ENCODE peak calls at places on chromosomes 7 and 10, in six cellular contexts. A is RWPE1, P is endothelial cell, K is choroid plexus epithelial cell, E is pancreas, M is brain microvascular endothelial cell. T is an unnamed sample.

GRCh38 chr10:76984559-76985443 is 652.8 kb downstream of the KCNMA1 start:
- DNase-seq in M (peak), E (peak), K (peak), P (peak), A (peak), T (peak)

GRCh38 chr10:119246862-119247549 is 39.6 kb downstream of the GRK5 start:
- DNase-seq in K (peak), M (peak), E (no peak), A (no peak), P (no peak), T (peak)

GRCh38 chr7:73978681-73979563 is 49.1 kb upstream of the ELN start:
- DNase-seq in E (peak), M (peak), P (peak), K (peak), A (peak), T (no peak)

GRCh38 chr10:31644931-31645633 is 283.5 kb downstream of the ARHGAP12 start:
- DNase-seq in A (no peak), K (no peak), P (no peak), M (no peak), E (no peak), T (no peak)

GRCh38 chr10:102450374-102451104 is 804 bp downstream of the C10orf95 start:
- DNase-seq in K (peak), A (peak), M (peak), E (peak), P (peak), T (no peak)

GRCh38 chr7:1193593-1194424 is 33.8 kb upstream of the ZFAND2A start:
- DNase-seq in K (peak), P (peak), E (no peak), M (no peak), A (peak), T (no peak)

GRCh38 chr10:26540601-26541000 is 102.5 kb downstream of the APBB1IP start:
- DNase-seq in M (no peak), A (no peak), K (no peak), E (no peak), P (no peak), T (no peak)

GRCh38 chr7:53426145-53426750 is 390.8 kb downstream of the POM121L12 start:
- DNase-seq in E (no peak), M (no peak), K (no peak), P (no peak), A (no peak), T (no peak)

GRCh38 chr7:36286241-36286640 is 103.4 kb upstream of the ANLN start:
- DNase-seq in P (no peak), K (no peak), A (no peak), E (no peak), M (no peak), T (no peak)

GRCh38 chr10:17747883-17748550 is 4.0 kb upstream of the TMEM236 start:
- DNase-seq in E (no peak), M (no peak), P (no peak), A (no peak), K (peak), T (no peak)

GRCh38 chr10:92064506-92064905 is 140.9 kb downstream of the BTAF1 start:
- DNase-seq in A (no peak), K (no peak), P (no peak), M (peak), E (no peak), T (no peak)

GRCh38 chr10:102669206-102670064 is 25.2 kb downstream of the TRIM8 start:
- DNase-seq in A (peak), E (peak), M (no peak), K (no peak), P (no peak), T (no peak)

GRCh38 chr7:116334555-116334954 is 124.2 kb downstream of the TES start:
- DNase-seq in A (no peak), K (no peak), M (no peak), E (no peak), P (no peak), T (no peak)

GRCh38 chr10:132886211-132887099 is 55.9 kb downstream of the CFAP46 start:
- DNase-seq in K (peak), A (no peak), E (no peak), M (no peak), P (no peak), T (no peak)

GRCh38 chr10:47364366-47364765 is 16.2 kb downstream of the RBP3 start:
- DNase-seq in M (no peak), K (no peak), E (no peak), P (no peak), A (no peak), T (no peak)

GRCh38 chr10:93352638-93353383 is 129.3 kb downstream of the MYOF start:
- DNase-seq in K (peak), E (no peak), P (no peak), M (peak), A (peak), T (peak)

GRCh38 chr7:41987-42386 is 150.4 kb upstream of the FAM20C start:
- DNase-seq in E (no peak), P (no peak), K (no peak), M (no peak), A (no peak), T (no peak)

GRCh38 chr7:6165075-6165474 is 107.3 kb downstream of the CYTH3 start:
- DNase-seq in K (no peak), P (no peak), A (no peak), E (no peak), M (no peak), T (no peak)

GRCh38 chr7:41817386-41817785 is 114.5 kb upstream of the INHBA start:
- DNase-seq in P (no peak), E (no peak), M (peak), K (peak), A (peak), T (peak)

GRCh38 chr7:14021069-14021468 is 31.6 kb upstream of the ETV1 start:
- DNase-seq in M (peak), K (peak), P (no peak), E (no peak), A (peak), T (peak)

GRCh38 chr7:111954474-111955311 is 251.5 kb downstream of the DOCK4 start:
- DNase-seq in P (no peak), A (no peak), M (no peak), K (no peak), E (peak), T (no peak)

GRCh38 chr10:60419249-60419648 is 29.6 kb upstream of the ANK3 start:
- DNase-seq in K (no peak), M (no peak), E (no peak), P (no peak), A (no peak), T (no peak)

GRCh38 chr10:118832242-118832651 is 77.5 kb upstream of the CACUL1 start:
- DNase-seq in E (peak), P (no peak), M (no peak), A (no peak), K (peak), T (no peak)

GRCh38 chr7:100099452-100099851 is 1.7 kb downstream of the MCM7 start:
- DNase-seq in M (no peak), K (no peak), E (no peak), A (no peak), P (no peak), T (no peak)

GRCh38 chr7:64849250-64849923 is 53.7 kb upstream of the ZNF273 start:
- DNase-seq in K (no peak), P (no peak), M (no peak), E (no peak), A (peak), T (no peak)

GRCh38 chr10:5764422-5765297 is 48.6 kb downstream of the GDI2 start:
- DNase-seq in K (no peak), P (no peak), E (no peak), A (no peak), M (no peak), T (no peak)
- TF ChIP-seq CTCF in K (no peak), P (no peak), E (no peak), A (no peak), M (no peak), T (no peak)

GRCh38 chr10:125038637-125039036 is 96.7 kb downstream of the ZRANB1 start:
- DNase-seq in A (no peak), P (no peak), E (peak), M (no peak), K (no peak), T (no peak)
- TF ChIP-seq CTCF in A (no peak), P (no peak), E (no peak), M (peak), K (peak), T (no peak)

GRCh38 chr7:82039621-82040020 is 269.8 kb upstream of the HGF start:
- DNase-seq in M (no peak), K (no peak), A (no peak), P (no peak), E (no peak), T (no peak)

GRCh38 chr7:82049442-82049841 is 279.6 kb upstream of the HGF start:
- DNase-seq in M (peak), E (no peak), A (no peak), P (no peak), K (peak), T (no peak)

GRCh38 chr7:82050134-82050533 is 280.3 kb upstream of the HGF start:
- DNase-seq in P (no peak), A (peak), E (no peak), K (peak), M (peak), T (peak)

GRCh38 chr7:82044497-82045080 is 274.7 kb upstream of the HGF start:
- DNase-seq in P (peak), E (no peak), M (peak), K (peak), A (peak), T (peak)
- TF ChIP-seq CTCF in P (peak), E (peak), M (peak), K (peak), A (peak), T (peak)

DNA sequence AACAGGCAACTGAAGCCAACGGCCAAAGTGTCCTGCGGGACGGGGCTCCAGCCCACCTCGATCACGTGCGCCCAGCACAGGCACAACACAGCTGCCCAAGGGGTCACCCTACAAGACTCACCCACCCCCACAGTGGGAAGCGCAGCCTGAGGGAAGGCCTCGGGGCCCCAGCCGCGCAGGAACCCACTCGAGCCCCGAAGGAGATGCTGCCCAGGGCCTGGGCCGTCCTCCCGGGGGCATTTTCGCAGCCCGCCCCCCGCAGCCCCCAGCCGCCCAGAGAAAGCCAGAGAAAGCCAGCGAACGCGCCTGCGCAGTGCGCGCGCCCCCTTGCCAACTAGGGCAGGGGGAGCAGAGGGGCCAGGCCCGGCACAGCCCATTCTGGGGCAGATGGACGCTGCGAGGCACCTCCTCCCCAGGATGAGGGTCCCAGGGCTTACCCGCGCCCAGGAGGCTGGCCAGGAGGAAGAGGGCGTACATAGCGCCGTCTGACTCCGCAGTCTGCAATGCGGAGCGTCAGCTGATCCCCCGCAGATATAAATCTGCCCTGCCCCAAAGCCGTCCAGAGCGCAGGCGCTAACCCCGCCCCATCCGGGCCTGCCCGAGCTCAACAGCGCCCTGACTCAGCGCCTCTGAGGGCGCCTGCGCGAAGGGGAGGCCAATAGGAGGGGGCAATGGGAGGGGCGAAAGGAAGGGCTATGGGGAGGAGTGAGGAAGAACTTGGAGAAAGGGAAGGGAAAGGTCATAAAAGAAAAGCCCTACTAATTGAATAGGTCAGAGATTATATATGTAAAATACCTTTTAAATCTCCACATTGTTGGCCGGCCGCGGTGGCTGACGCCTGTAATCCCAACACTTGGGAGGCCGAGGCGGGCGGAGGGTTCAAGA is at the start of gene PSAP:
- DNase-seq in A (peak), P (peak), M (peak), E (peak), K (peak), T (peak)
- TF ChIP-seq CTCF in A (no peak), P (no peak), M (no peak), E (no peak), K (no peak), T (no peak)

DNA sequence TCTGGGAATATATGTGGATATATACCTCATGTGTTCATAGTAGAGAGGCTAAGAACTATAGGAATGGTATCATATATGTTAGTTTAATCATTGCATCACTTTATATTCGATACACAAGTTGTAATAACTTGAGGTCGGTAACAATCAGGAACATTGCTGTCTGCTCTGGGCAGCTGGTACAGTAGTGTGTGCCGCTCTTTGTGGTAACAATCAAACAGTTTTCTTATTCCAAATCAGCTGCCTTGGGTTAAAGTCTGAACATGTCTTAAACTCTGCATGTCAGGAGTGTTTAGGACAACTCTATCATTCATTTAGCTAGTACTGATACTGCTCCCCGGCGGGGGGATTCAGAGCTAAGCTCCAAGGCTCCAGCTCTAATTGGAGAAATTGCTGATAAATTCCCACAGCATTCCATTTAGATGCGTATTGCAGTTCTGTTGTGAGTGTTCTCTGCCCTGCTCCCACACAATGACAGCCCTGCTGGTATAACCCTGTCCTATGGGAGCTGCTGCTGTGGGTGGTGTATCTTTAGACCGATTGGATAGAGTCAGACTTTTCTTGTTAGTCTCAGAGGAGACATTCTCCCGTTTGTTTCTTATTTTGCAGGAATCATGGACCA is 707.5 kb upstream of the FZD8 start:
- DNase-seq in E (no peak), M (peak), A (no peak), P (no peak), K (peak), T (peak)
- TF ChIP-seq CTCF in E (no peak), M (peak), A (no peak), P (no peak), K (peak), T (no peak)

GRCh38 chr7:135664046-135664589 is 1.8 kb downstream of the STMP1 start:
- DNase-seq in A (no peak), M (no peak), E (no peak), K (no peak), P (no peak), T (no peak)

GRCh38 chr7:135662123-135662372 is 266 bp upstream of the STMP1 start:
- DNase-seq in K (no peak), P (no peak), A (no peak), E (no peak), M (no peak), T (no peak)

GRCh38 chr7:135661311-135662122 is 797 bp upstream of the STMP1 start:
- DNase-seq in K (no peak), M (no peak), A (peak), E (peak), P (no peak), T (no peak)

GRCh38 chr7:135665072-135665471 is 2.8 kb downstream of the STMP1 start:
- DNase-seq in A (no peak), P (no peak), K (no peak), E (no peak), M (no peak), T (no peak)

DNA sequence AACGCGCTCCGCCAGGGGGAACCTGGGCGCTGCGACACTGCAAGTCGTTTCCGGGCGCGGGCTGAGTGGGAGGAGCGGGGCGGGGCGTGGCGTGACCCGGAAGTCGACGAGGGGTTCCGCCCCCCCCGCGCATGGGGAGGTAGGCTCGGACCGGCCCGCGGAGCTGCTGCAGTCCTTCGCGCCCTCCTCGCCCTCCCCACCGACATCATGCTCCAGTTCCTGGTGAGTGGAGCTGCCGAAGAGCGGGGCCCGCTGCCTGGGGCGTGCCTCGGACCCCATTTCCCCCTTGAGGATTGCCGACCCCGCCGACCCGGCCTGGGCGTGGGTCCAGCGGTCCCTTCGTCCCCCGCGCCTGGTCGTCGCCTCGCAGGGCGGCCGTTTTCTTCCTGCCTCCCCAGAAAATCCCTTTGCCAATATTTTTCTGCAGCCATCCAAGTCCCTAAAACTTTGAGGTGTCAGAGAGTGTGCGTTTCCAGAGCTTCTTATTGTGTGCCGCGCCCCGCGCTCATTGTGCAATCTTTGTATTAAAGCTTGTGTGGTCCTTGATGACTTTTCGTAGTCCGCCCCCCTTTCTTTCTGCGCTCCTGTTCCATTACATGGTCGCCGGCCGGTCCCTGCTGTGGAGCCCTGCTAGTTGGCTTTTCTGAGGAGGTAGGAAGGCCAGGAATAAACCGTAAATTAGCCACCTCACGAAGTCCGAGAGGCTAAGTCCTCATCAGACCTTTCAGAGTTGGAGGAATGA is at the start of gene STMP1:
- DNase-seq in K (peak), M (peak), E (peak), A (peak), P (peak), T (peak)
- TF ChIP-seq CTCF in K (peak), M (peak), E (no peak), A (peak), P (peak), T (peak)

GRCh38 chr10:110305767-110306451 is 1.2 kb upstream of the SMNDC1 start:
- DNase-seq in M (peak), P (peak), K (peak), A (peak), E (peak), T (peak)
- TF ChIP-seq CTCF in M (peak), P (peak), K (peak), A (peak), E (no peak), T (peak)

DNA sequence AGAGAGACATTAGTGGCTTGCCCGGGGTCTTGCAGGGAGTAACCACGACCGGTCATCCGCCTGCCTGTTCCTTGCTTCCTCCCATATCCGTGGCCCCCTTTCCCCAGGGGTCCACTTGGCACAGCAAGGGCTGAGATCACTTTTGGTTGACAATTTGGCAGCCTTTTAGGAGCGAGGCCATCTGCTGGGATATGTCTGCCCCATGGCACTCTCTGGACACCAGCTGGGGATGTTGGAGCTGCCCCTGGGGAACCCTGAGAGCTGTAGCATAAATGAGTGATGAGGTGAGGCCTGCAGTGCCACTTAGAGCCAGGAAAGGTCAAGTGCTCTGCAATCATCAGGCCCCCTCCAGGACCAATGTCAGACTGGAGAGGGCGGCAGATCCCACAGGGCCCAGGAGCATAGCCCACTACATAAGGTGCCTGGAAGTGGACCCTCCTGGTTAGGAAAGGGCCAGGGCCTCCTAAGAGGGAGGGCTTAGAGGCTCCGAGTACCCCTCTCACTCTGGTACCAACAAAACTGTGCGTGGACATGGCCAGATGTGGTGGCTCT is 92.1 kb downstream of the HIP1 start:
- DNase-seq in K (no peak), M (no peak), A (no peak), P (no peak), E (no peak), T (no peak)
- TF ChIP-seq CTCF in K (no peak), M (no peak), A (no peak), P (no peak), E (no peak), T (no peak)